ENCODE peak calls at places on chromosomes 2 and 18, in eight cellular contexts. I is Ammon's horn; W is NCI-H146; T is neural progenitor cell; C is MV-4-11; B is HT1080; E is GM06990; Q is activated naive CD8-positive, alpha-beta T cell treated with anti-CD3 and anti-CD28 coated beads for 36 hours. M is an unnamed sample.

GRCh38 chr2:159890945-159891588 is 93.1 kb upstream of the CD302 start:
- DNase-seq in I (no peak), W (no peak), T (no peak), C (no peak), B (no peak), E (peak; percentile 49), Q (no peak), M (no peak)

GRCh38 chr18:50117876-50118275 is 77.1 kb downstream of the MYO5B start:
- DNase-seq in I (no peak), W (no peak), T (no peak), C (no peak), B (no peak), E (no peak), Q (no peak), M (peak; percentile 28)

GRCh38 chr2:23385748-23386421 is 906 bp downstream of the KLHL29 start:
- DNase-seq in I (no peak), W (peak; percentile 58), T (peak; percentile 60), C (no peak), B (peak; percentile 20), E (peak; percentile 51), Q (peak; percentile 23), M (no peak)

GRCh38 chr2:218832520-218832919 is 917 bp upstream of the PRKAG3 start:
- DNase-seq in I (no peak), W (no peak), T (no peak), C (no peak), B (peak; percentile 88), E (no peak), Q (no peak), M (no peak)

GRCh38 chr2:27086090-27086721 is 366 bp upstream of the KHK start:
- DNase-seq in I (peak; percentile 95), W (peak; percentile 92), T (peak; percentile 98), C (peak; percentile 89), B (peak; percentile 92), E (peak; percentile 97), Q (peak; percentile 100), M (peak; percentile 92)

GRCh38 chr2:1742680-1743395 is 1.5 kb downstream of the PXDN start:
- DNase-seq in I (peak; percentile 66), W (no peak), T (peak; percentile 83), C (no peak), B (no peak), E (no peak), Q (peak; percentile 39), M (peak; percentile 26)

GRCh38 chr18:22223263-22223960 is 54.0 kb downstream of the GATA6 start:
- DNase-seq in I (no peak), W (peak; percentile 81), T (no peak), C (peak; percentile 47), B (peak; percentile 96), E (no peak), Q (peak; percentile 14), M (no peak)

GRCh38 chr2:32427672-32428622 is 71.1 kb downstream of the BIRC6 start:
- DNase-seq in I (peak; percentile 7), W (peak; percentile 84), T (peak; percentile 6), C (no peak), B (no peak), E (no peak), Q (no peak), M (peak; percentile 33)

GRCh38 chr2:47402555-47402804 is 476 bp upstream of the MSH2 start:
- DNase-seq in I (no peak), W (no peak), T (no peak), C (no peak), B (no peak), E (no peak), Q (no peak), M (no peak)

GRCh38 chr2:232085826-232086425 is 124.4 kb downstream of the DIS3L2 start:
- DNase-seq in I (no peak), W (no peak), T (no peak), C (no peak), B (peak; percentile 25), E (no peak), Q (no peak), M (no peak)

M was measured in pons.